ENCODE peak calls at places on chromosomes 3 and 15, in ten cellular contexts. H, E, A, S, B, M, T, V, R and J are unnamed samples.

GRCh38 chr3:72255191-72255590 is 470.2 kb upstream of the PROK2 start:
- DNase-seq in H (peak), E (peak), A (no peak), S (no peak), B (no peak), M (no peak), T (no peak), V (no peak), R (no peak), J (no peak)

GRCh38 chr3:39065197-39065596 is 13.4 kb downstream of the WDR48 start:
- DNase-seq in H (peak), E (no peak), A (peak), S (no peak), B (no peak), M (no peak), T (no peak), V (no peak), R (peak), J (no peak)

GRCh38 chr15:88800026-88800425 is 3.2 kb upstream of the ACAN start:
- DNase-seq in H (peak), E (no peak), A (peak), S (peak), B (no peak), M (no peak), T (no peak), V (no peak), R (no peak), J (no peak)

GRCh38 chr15:59456114-59456513 is 18.1 kb downstream of the FAM81A start:
- DNase-seq in H (no peak), E (no peak), A (no peak), S (peak), B (no peak), M (peak), T (no peak), V (no peak), R (no peak), J (no peak)

GRCh38 chr15:97870771-97871170 is 89.7 kb upstream of the ARRDC4 start:
- DNase-seq in H (no peak), E (no peak), A (no peak), S (no peak), B (no peak), M (no peak), T (no peak), V (no peak), R (no peak), J (no peak)

GRCh38 chr15:28786521-28786920 is 61.9 kb downstream of the GOLGA6L7 start:
- DNase-seq in H (peak), E (no peak), A (peak), S (no peak), B (no peak), M (no peak), T (no peak), V (no peak), R (no peak), J (no peak)

GRCh38 chr15:51224428-51224827 is 114.0 kb downstream of the CYP19A1 start:
- DNase-seq in H (peak), E (no peak), A (peak), S (no peak), B (no peak), M (no peak), T (no peak), V (no peak), R (no peak), J (no peak)

GRCh38 chr3:52123106-52123708 is 31.0 kb downstream of the POC1A start:
- DNase-seq in H (peak), E (peak), A (peak), S (peak), B (peak), M (peak), T (peak), V (peak), R (peak), J (peak)

GRCh38 chr15:100686725-100687488 is 84.5 kb downstream of the ASB7 start:
- DNase-seq in H (peak), E (no peak), A (no peak), S (no peak), B (no peak), M (no peak), T (no peak), V (no peak), R (no peak), J (no peak)

GRCh38 chr3:53688989-53689388 is 157.2 kb downstream of the CHDH start:
- DNase-seq in H (no peak), E (no peak), A (no peak), S (no peak), B (no peak), M (no peak), T (no peak), V (no peak), R (no peak), J (no peak)

GRCh38 chr3:113018461-113019181 is 27.8 kb downstream of the GTPBP8 start:
- DNase-seq in H (peak), E (no peak), A (peak), S (no peak), B (no peak), M (no peak), T (no peak), V (no peak), R (no peak), J (no peak)

GRCh38 chr3:50588759-50589433 is 19.6 kb downstream of the HEMK1 start:
- DNase-seq in H (peak), E (no peak), A (no peak), S (no peak), B (no peak), M (no peak), T (no peak), V (no peak), R (no peak), J (no peak)